ENCODE peak calls at places on chromosomes 13 and 19, in four cellular contexts. K is IMR-90, B is mesenchymal stem cell, V is H9. R is an unnamed sample.

GRCh38 chr19:13600091-13600490 is 93.8 kb upstream of the CACNA1A start:
- DNase-seq in K (no peak), B (no peak), V (no peak), R (no peak)

GRCh38 chr13:67880916-67881315 is 650.8 kb upstream of the PCDH9 start:
- DNase-seq in K (no peak), B (peak; percentile 3), V (no peak), R (no peak)

GRCh38 chr13:29861694-29862110 is 11.3 kb upstream of the UBL3 start:
- DNase-seq in K (peak; percentile 97), B (peak; percentile 79), V (no peak), R (no peak)

GRCh38 chr19:3784607-3785463 is 1.3 kb downstream of the MATK start:
- DNase-seq in K (no peak), B (no peak), V (peak; percentile 27), R (no peak)

GRCh38 chr13:94947392-94947791 is 235.0 kb upstream of the SOX21 start:
- DNase-seq in K (no peak), B (no peak), V (no peak), R (no peak)

GRCh38 chr13:27289016-27289665 is 18.5 kb downstream of the RASL11A start:
- DNase-seq in K (no peak), B (no peak), V (peak; percentile 3), R (no peak)

GRCh38 chr19:46225558-46226004 is 4.0 kb upstream of the IGFL1 start:
- DNase-seq in K (peak; percentile 2), B (peak; percentile 5), V (no peak), R (peak; percentile 33)

GRCh38 chr19:10979950-10980349 is 19.1 kb downstream of the SMARCA4 start:
- DNase-seq in K (no peak), B (no peak), V (no peak), R (no peak)

GRCh38 chr19:46373573-46374359 is 26.9 kb downstream of the PPP5C start:
- DNase-seq in K (peak; percentile 50), B (peak; percentile 42), V (peak; percentile 89), R (peak; percentile 20)

GRCh38 chr19:927707-928401 is 2.0 kb downstream of the ARID3A start:
- DNase-seq in K (no peak), B (peak; percentile 41), V (peak; percentile 73), R (no peak)
- H2BK5ac ChIP-seq in K (peak overlapping the region; percentile 14), B (peak overlapping the region; percentile 51), V (no peak overlapping the region), R (peak overlapping the region; percentile 98)

GRCh38 chr13:82116422-82116989 is 1765.8 kb downstream of the SLITRK1 start:
- DNase-seq in K (no peak), B (no peak), V (no peak), R (no peak)

GRCh38 chr13:82115391-82115790 is 1766.9 kb downstream of the SLITRK1 start:
- DNase-seq in K (no peak), B (no peak), V (no peak), R (no peak)

GRCh38 chr13:82118589-82118988 is 1763.7 kb downstream of the SLITRK1 start:
- DNase-seq in K (no peak), B (no peak), V (no peak), R (no peak)
- H3K27ac ChIP-seq in K (no peak overlapping the region), B (no peak overlapping the region), V (no peak overlapping the region), R (no peak overlapping the region)

DNA sequence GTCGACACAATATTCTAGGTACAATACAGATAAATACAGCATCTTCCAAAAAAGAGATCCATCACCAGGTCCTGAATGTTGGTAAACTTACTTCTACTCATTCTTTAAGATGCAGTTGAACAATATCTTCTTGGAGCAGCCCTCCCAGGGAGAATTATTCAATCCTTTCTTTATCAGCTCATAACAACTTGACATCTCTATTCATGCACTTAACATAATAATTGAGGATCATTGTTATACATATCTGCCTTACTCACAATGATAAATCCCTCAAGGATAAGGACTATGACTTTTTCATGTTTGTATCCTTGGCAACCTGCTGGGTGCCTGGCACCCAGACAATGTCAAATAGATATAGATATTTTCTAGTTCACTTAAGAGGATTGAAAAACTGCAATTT is 219.5 kb downstream of the POU4F1 start:
- DNase-seq in K (no peak), B (no peak), V (no peak), R (no peak)
- H3K9ac ChIP-seq in K (no peak overlapping the region), B (no peak overlapping the region), V (no peak overlapping the region), R (no peak overlapping the region)

GRCh38 chr13:58080806-58081205 is 449.3 kb downstream of the PCDH17 start:
- DNase-seq in K (no peak), B (no peak), V (no peak), R (peak; percentile 23)
- H2BK5ac ChIP-seq in K (no peak overlapping the region), B (no peak overlapping the region), V (no peak overlapping the region), R (no peak overlapping the region)

GRCh38 chr19:16096281-16096855 is 15.3 kb upstream of the RAB8A start:
- DNase-seq in K (no peak), B (peak; percentile 47), V (no peak), R (no peak)
- H3K27ac ChIP-seq in K (no peak overlapping the region), B (no peak overlapping the region), V (no peak overlapping the region), R (no peak overlapping the region)